ENCODE peak calls at places on chromosomes 5 and 9, in eight cellular contexts. T is aorta, K is GM12864, G is HuH-7, S is fibroblast of the conjunctiva, X is dermis blood vessel endothelial cell, D is Panc1, C is activated T-cell treated with anti-CD3 and anti-CD28 coated beads for 1 hour. F is an unnamed sample.

GRCh38 chr9:128983536-128983935 is 36.0 kb downstream of the NUP188 start:
- DNase-seq in T (peak), K (no peak), G (no peak), S (no peak), X (no peak), D (no peak), C (no peak), F (no peak)

GRCh38 chr5:134647750-134648424 is 698 bp upstream of the SEC24A start:
- DNase-seq in T (peak), K (peak), G (no peak), S (no peak), X (peak), D (peak), C (no peak), F (no peak)

GRCh38 chr9:124292696-124293593 is 35.2 kb downstream of the NEK6 start:
- DNase-seq in T (no peak), K (no peak), G (no peak), S (no peak), X (no peak), D (no peak), C (no peak), F (no peak)

GRCh38 chr5:116492016-116492623 is 82.5 kb downstream of the SEMA6A start:
- DNase-seq in T (no peak), K (no peak), G (no peak), S (peak), X (no peak), D (no peak), C (no peak), F (peak)

GRCh38 chr5:15502208-15502607 is 2.2 kb downstream of the FBXL7 start:
- DNase-seq in T (no peak), K (no peak), G (no peak), S (no peak), X (peak), D (no peak), C (no peak), F (no peak)

GRCh38 chr9:105270711-105271110 is 26.3 kb downstream of the SLC44A1 start:
- DNase-seq in T (no peak), K (no peak), G (no peak), S (no peak), X (no peak), D (no peak), C (no peak), F (no peak)

GRCh38 chr5:115374057-115374775 is 77.8 kb upstream of the CCDC112 start:
- DNase-seq in T (no peak), K (no peak), G (no peak), S (no peak), X (no peak), D (no peak), C (no peak), F (no peak)

GRCh38 chr5:68932830-68933434 is 160.9 kb upstream of the SLC30A5 start:
- DNase-seq in T (no peak), K (no peak), G (no peak), S (no peak), X (no peak), D (no peak), C (no peak), F (no peak)

GRCh38 chr9:24817756-24818155 is 272.1 kb upstream of the IZUMO3 start:
- DNase-seq in T (no peak), K (no peak), G (no peak), S (no peak), X (no peak), D (no peak), C (no peak), F (no peak)

GRCh38 chr5:124948754-124949275 is 202.4 kb upstream of the ZNF608 start:
- DNase-seq in T (no peak), K (no peak), G (no peak), S (no peak), X (peak), D (no peak), C (no peak), F (no peak)

GRCh38 chr5:51806677-51807076 is 423.4 kb downstream of the ISL1 start:
- DNase-seq in T (no peak), K (no peak), G (no peak), S (no peak), X (no peak), D (no peak), C (no peak), F (no peak)

GRCh38 chr5:76690704-76691469 is 25.0 kb upstream of the F2R start:
- DNase-seq in T (no peak), K (no peak), G (no peak), S (peak), X (peak), D (no peak), C (no peak), F (peak)

GRCh38 chr9:96491079-96491879 is 41.3 kb downstream of the HABP4 start:
- DNase-seq in T (no peak), K (no peak), G (peak), S (no peak), X (no peak), D (no peak), C (no peak), F (no peak)

GRCh38 chr5:14356305-14356704 is 213.2 kb downstream of the TRIO start:
- DNase-seq in T (no peak), K (no peak), G (no peak), S (no peak), X (no peak), D (no peak), C (no peak), F (no peak)

GRCh38 chr9:88816591-88816990 is 174.7 kb upstream of the S1PR3 start:
- DNase-seq in T (no peak), K (no peak), G (no peak), S (no peak), X (no peak), D (no peak), C (no peak), F (no peak)

GRCh38 chr9:114343471-114344187 is 14.0 kb downstream of the ORM2 start:
- DNase-seq in T (peak), K (no peak), G (no peak), S (no peak), X (no peak), D (no peak), C (no peak), F (no peak)

GRCh38 chr9:33660771-33661170 is 134.6 kb upstream of the PRSS3 start:
- DNase-seq in T (no peak), K (no peak), G (no peak), S (no peak), X (no peak), D (no peak), C (no peak), F (no peak)

GRCh38 chr5:10324519-10325370 is 17.0 kb upstream of the CMBL start:
- DNase-seq in T (no peak), K (no peak), G (no peak), S (no peak), X (no peak), D (no peak), C (no peak), F (peak)

GRCh38 chr9:35340046-35340445 is 149.9 kb upstream of the RUSC2 start:
- DNase-seq in T (no peak), K (no peak), G (no peak), S (no peak), X (no peak), D (no peak), C (no peak), F (no peak)

GRCh38 chr9:95406114-95406513 is 88.6 kb upstream of the FANCC start:
- DNase-seq in T (no peak), K (no peak), G (no peak), S (peak), X (no peak), D (no peak), C (no peak), F (peak)

GRCh38 chr5:151234476-151235238 is 10.8 kb upstream of the CCDC69 start:
- DNase-seq in T (no peak), K (no peak), G (peak), S (peak), X (peak), D (no peak), C (no peak), F (peak)

GRCh38 chr9:17134843-17135577 is at the start of gene CNTLN:
- DNase-seq in T (peak), K (peak), G (peak), S (peak), X (peak), D (no peak), C (peak), F (peak)

GRCh38 chr5:173887610-173888472 is at the start of gene CPEB4:
- DNase-seq in T (peak), K (peak), G (peak), S (peak), X (peak), D (peak), C (peak), F (peak)

GRCh38 chr9:86434039-86434726 is 80.0 kb upstream of the TUT7 start:
- DNase-seq in T (no peak), K (no peak), G (peak), S (peak), X (peak), D (no peak), C (no peak), F (peak)